ENCODE peak calls at places on chromosomes 4 and X, in ten cellular contexts. One of them, this sample, is unnamed.

GRCh38 chr4:109419679-109420078 is 13.9 kb upstream of the SEC24B start:
- DNase-seq in CD8-positive, alpha-beta memory T cell: no peak
- DNase-seq in stimulated activated CD4-positive, alpha-beta T cell treated with anti-CD3 and anti-CD28 coated beads, Interleukin-2, amount 100 ng/mL, for 48 hours: no peak
- DNase-seq in NCI-H774: no peak
- DNase-seq in fibroblast of the aortic adventitia: no peak
- DNase-seq in GM04503: no peak
- DNase-seq in nucleus accumbens: no peak
- DNase-seq in activated CD4-positive, alpha-beta T cell treated with anti-CD3 and anti-CD28 coated beads, Interleukin-2, amount 10 ng/mL, durations not matched to agents 7 days and 5 days: no peak
- DNase-seq in NCI-H69: peak
- DNase-seq in LoVo: no peak
- DNase-seq in this sample: no peak

GRCh38 chr4:1516261-1516660 is 110.0 kb upstream of the NKX1-1 start:
- DNase-seq in NCI-H774: no peak
- DNase-seq in CD8-positive, alpha-beta memory T cell: no peak
- DNase-seq in fibroblast of the aortic adventitia: no peak
- DNase-seq in LoVo: no peak
- DNase-seq in activated CD4-positive, alpha-beta T cell treated with anti-CD3 and anti-CD28 coated beads, Interleukin-2, amount 10 ng/mL, durations not matched to agents 7 days and 5 days: no peak
- DNase-seq in GM04503: no peak
- DNase-seq in NCI-H69: no peak
- DNase-seq in nucleus accumbens: no peak
- DNase-seq in stimulated activated CD4-positive, alpha-beta T cell treated with anti-CD3 and anti-CD28 coated beads, Interleukin-2, amount 100 ng/mL, for 48 hours: no peak
- DNase-seq in this sample: no peak

GRCh38 chr4:123832173-123833026 is 435.8 kb downstream of the SPRY1 start:
- DNase-seq in fibroblast of the aortic adventitia: peak
- DNase-seq in activated CD4-positive, alpha-beta T cell treated with anti-CD3 and anti-CD28 coated beads, Interleukin-2, amount 10 ng/mL, durations not matched to agents 7 days and 5 days: no peak
- DNase-seq in NCI-H774: no peak
- DNase-seq in stimulated activated CD4-positive, alpha-beta T cell treated with anti-CD3 and anti-CD28 coated beads, Interleukin-2, amount 100 ng/mL, for 48 hours: no peak
- DNase-seq in LoVo: peak
- DNase-seq in nucleus accumbens: no peak
- DNase-seq in NCI-H69: no peak
- DNase-seq in GM04503: peak
- DNase-seq in CD8-positive, alpha-beta memory T cell: no peak
- DNase-seq in this sample: peak

GRCh38 chrX:123291623-123292022 is 107.5 kb downstream of the GRIA3 start:
- DNase-seq in nucleus accumbens: no peak
- DNase-seq in NCI-H69: peak
- DNase-seq in stimulated activated CD4-positive, alpha-beta T cell treated with anti-CD3 and anti-CD28 coated beads, Interleukin-2, amount 100 ng/mL, for 48 hours: no peak
- DNase-seq in CD8-positive, alpha-beta memory T cell: no peak
- DNase-seq in LoVo: no peak
- DNase-seq in GM04503: no peak
- DNase-seq in NCI-H774: no peak
- DNase-seq in activated CD4-positive, alpha-beta T cell treated with anti-CD3 and anti-CD28 coated beads, Interleukin-2, amount 10 ng/mL, durations not matched to agents 7 days and 5 days: no peak
- DNase-seq in fibroblast of the aortic adventitia: peak
- DNase-seq in this sample: no peak

GRCh38 chr4:45155081-45155777 is 428.9 kb upstream of the GNPDA2 start:
- DNase-seq in GM04503: no peak
- DNase-seq in NCI-H774: no peak
- DNase-seq in nucleus accumbens: no peak
- DNase-seq in activated CD4-positive, alpha-beta T cell treated with anti-CD3 and anti-CD28 coated beads, Interleukin-2, amount 10 ng/mL, durations not matched to agents 7 days and 5 days: no peak
- DNase-seq in LoVo: no peak
- DNase-seq in fibroblast of the aortic adventitia: no peak
- DNase-seq in CD8-positive, alpha-beta memory T cell: no peak
- DNase-seq in NCI-H69: no peak
- DNase-seq in stimulated activated CD4-positive, alpha-beta T cell treated with anti-CD3 and anti-CD28 coated beads, Interleukin-2, amount 100 ng/mL, for 48 hours: no peak
- DNase-seq in this sample: peak

GRCh38 chr4:142365386-142365785 is 480.7 kb downstream of the INPP4B start:
- DNase-seq in LoVo: no peak
- DNase-seq in NCI-H69: no peak
- DNase-seq in GM04503: no peak
- DNase-seq in fibroblast of the aortic adventitia: no peak
- DNase-seq in NCI-H774: no peak
- DNase-seq in stimulated activated CD4-positive, alpha-beta T cell treated with anti-CD3 and anti-CD28 coated beads, Interleukin-2, amount 100 ng/mL, for 48 hours: no peak
- DNase-seq in CD8-positive, alpha-beta memory T cell: no peak
- DNase-seq in activated CD4-positive, alpha-beta T cell treated with anti-CD3 and anti-CD28 coated beads, Interleukin-2, amount 10 ng/mL, durations not matched to agents 7 days and 5 days: no peak
- DNase-seq in nucleus accumbens: no peak
- DNase-seq in this sample: no peak

GRCh38 chr4:54296548-54297203 is 67.6 kb downstream of the PDGFRA start:
- DNase-seq in stimulated activated CD4-positive, alpha-beta T cell treated with anti-CD3 and anti-CD28 coated beads, Interleukin-2, amount 100 ng/mL, for 48 hours: no peak
- DNase-seq in NCI-H69: no peak
- DNase-seq in LoVo: no peak
- DNase-seq in activated CD4-positive, alpha-beta T cell treated with anti-CD3 and anti-CD28 coated beads, Interleukin-2, amount 10 ng/mL, durations not matched to agents 7 days and 5 days: no peak
- DNase-seq in fibroblast of the aortic adventitia: no peak
- DNase-seq in CD8-positive, alpha-beta memory T cell: no peak
- DNase-seq in nucleus accumbens: no peak
- DNase-seq in NCI-H774: no peak
- DNase-seq in GM04503: no peak
- DNase-seq in this sample: no peak

GRCh38 chrX:115330498-115331138 is 41.1 kb downstream of the LUZP4 start:
- DNase-seq in NCI-H774: peak
- DNase-seq in NCI-H69: peak
- DNase-seq in stimulated activated CD4-positive, alpha-beta T cell treated with anti-CD3 and anti-CD28 coated beads, Interleukin-2, amount 100 ng/mL, for 48 hours: no peak
- DNase-seq in CD8-positive, alpha-beta memory T cell: peak
- DNase-seq in activated CD4-positive, alpha-beta T cell treated with anti-CD3 and anti-CD28 coated beads, Interleukin-2, amount 10 ng/mL, durations not matched to agents 7 days and 5 days: peak
- DNase-seq in GM04503: peak
- DNase-seq in fibroblast of the aortic adventitia: peak
- DNase-seq in nucleus accumbens: peak
- DNase-seq in LoVo: peak
- DNase-seq in this sample: peak

GRCh38 chr4:167779280-167779679 is 313.1 kb upstream of the ANXA10 start:
- DNase-seq in LoVo: no peak
- DNase-seq in stimulated activated CD4-positive, alpha-beta T cell treated with anti-CD3 and anti-CD28 coated beads, Interleukin-2, amount 100 ng/mL, for 48 hours: no peak
- DNase-seq in fibroblast of the aortic adventitia: no peak
- DNase-seq in CD8-positive, alpha-beta memory T cell: no peak
- DNase-seq in activated CD4-positive, alpha-beta T cell treated with anti-CD3 and anti-CD28 coated beads, Interleukin-2, amount 10 ng/mL, durations not matched to agents 7 days and 5 days: no peak
- DNase-seq in NCI-H774: no peak
- DNase-seq in GM04503: no peak
- DNase-seq in nucleus accumbens: no peak
- DNase-seq in NCI-H69: no peak
- DNase-seq in this sample: no peak

GRCh38 chrX:133089411-133089810 is 7.5 kb downstream of the USP26 start:
- DNase-seq in NCI-H774: no peak
- DNase-seq in GM04503: no peak
- DNase-seq in CD8-positive, alpha-beta memory T cell: no peak
- DNase-seq in LoVo: no peak
- DNase-seq in NCI-H69: no peak
- DNase-seq in stimulated activated CD4-positive, alpha-beta T cell treated with anti-CD3 and anti-CD28 coated beads, Interleukin-2, amount 100 ng/mL, for 48 hours: no peak
- DNase-seq in nucleus accumbens: no peak
- DNase-seq in activated CD4-positive, alpha-beta T cell treated with anti-CD3 and anti-CD28 coated beads, Interleukin-2, amount 10 ng/mL, durations not matched to agents 7 days and 5 days: no peak
- DNase-seq in fibroblast of the aortic adventitia: no peak
- DNase-seq in this sample: no peak